ENCODE peak calls at places on chromosomes 16 and 17, in eight cellular contexts. One of them, this sample, is unnamed.

GRCh38 chr16:31427441-31428276 is 501 bp downstream of the COX6A2 start:
- DNase-seq in HL-60: no peak
- DNase-seq in K562: peak; percentile 85
- DNase-seq in Panc1: no peak
- DNase-seq in vagina: no peak
- DNase-seq in transverse colon: peak; percentile 45
- DNase-seq in GM12878: no peak
- DNase-seq in HCT116: no peak
- DNase-seq in this sample: no peak

GRCh38 chr17:76734080-76734840 is 2.9 kb downstream of the SRSF2 start:
- DNase-seq in HL-60: no peak
- DNase-seq in K562: no peak
- DNase-seq in Panc1: no peak
- DNase-seq in vagina: no peak
- DNase-seq in transverse colon: no peak
- DNase-seq in GM12878: no peak
- DNase-seq in HCT116: no peak
- DNase-seq in this sample: no peak

GRCh38 chr17:12955521-12955920 is 62.3 kb downstream of the ELAC2 start:
- DNase-seq in HL-60: no peak
- DNase-seq in K562: no peak
- DNase-seq in Panc1: no peak
- DNase-seq in vagina: no peak
- DNase-seq in transverse colon: no peak
- DNase-seq in GM12878: no peak
- DNase-seq in HCT116: no peak
- DNase-seq in this sample: no peak

GRCh38 chr16:12416136-12416787 is 387.4 kb downstream of the CPPED1 start:
- DNase-seq in HL-60: no peak
- DNase-seq in K562: peak; percentile 28
- DNase-seq in Panc1: no peak
- DNase-seq in vagina: no peak
- DNase-seq in transverse colon: no peak
- DNase-seq in GM12878: no peak
- DNase-seq in HCT116: no peak
- DNase-seq in this sample: no peak

GRCh38 chr16:89315791-89316581 is 98.5 kb downstream of the ZNF778 start:
- DNase-seq in HL-60: peak; percentile 35
- DNase-seq in K562: peak; percentile 33
- DNase-seq in Panc1: peak; percentile 83
- DNase-seq in vagina: no peak
- DNase-seq in transverse colon: peak; percentile 41
- DNase-seq in GM12878: peak; percentile 44
- DNase-seq in HCT116: no peak
- DNase-seq in this sample: peak; percentile 59

GRCh38 chr16:4767872-4768548 is 1.0 kb upstream of the ZNF500 start:
- DNase-seq in HL-60: no peak
- DNase-seq in K562: no peak
- DNase-seq in Panc1: no peak
- DNase-seq in vagina: no peak
- DNase-seq in transverse colon: peak; percentile 40
- DNase-seq in GM12878: peak; percentile 20
- DNase-seq in HCT116: peak; percentile 8
- DNase-seq in this sample: no peak

GRCh38 chr17:50206604-50207293 is 5.3 kb upstream of the COL1A1 start:
- DNase-seq in HL-60: no peak
- DNase-seq in K562: peak; percentile 61
- DNase-seq in Panc1: no peak
- DNase-seq in vagina: no peak
- DNase-seq in transverse colon: peak; percentile 35
- DNase-seq in GM12878: no peak
- DNase-seq in HCT116: no peak
- DNase-seq in this sample: peak; percentile 23

GRCh38 chr16:81319221-81319912 is 4.6 kb downstream of the GAN start:
- DNase-seq in HL-60: no peak
- DNase-seq in K562: peak; percentile 51
- DNase-seq in Panc1: no peak
- DNase-seq in vagina: no peak
- DNase-seq in transverse colon: no peak
- DNase-seq in GM12878: no peak
- DNase-seq in HCT116: no peak
- DNase-seq in this sample: no peak

GRCh38 chr16:69187387-69187890 is 475 bp downstream of the SNTB2 start:
- DNase-seq in HL-60: no peak
- DNase-seq in K562: peak; percentile 49
- DNase-seq in Panc1: no peak
- DNase-seq in vagina: no peak
- DNase-seq in transverse colon: peak; percentile 62
- DNase-seq in GM12878: no peak
- DNase-seq in HCT116: no peak
- DNase-seq in this sample: peak; percentile 45

GRCh38 chr17:40883031-40883430 is 2.0 kb downstream of the KRT20 start:
- DNase-seq in HL-60: no peak
- DNase-seq in K562: no peak
- DNase-seq in Panc1: no peak
- DNase-seq in vagina: no peak
- DNase-seq in transverse colon: no peak
- DNase-seq in GM12878: no peak
- DNase-seq in HCT116: no peak
- DNase-seq in this sample: no peak

GRCh38 chr17:41967141-41967920 is 736 bp downstream of the CNP start:
- DNase-seq in HL-60: no peak
- DNase-seq in K562: peak; percentile 46
- DNase-seq in Panc1: no peak
- DNase-seq in vagina: no peak
- DNase-seq in transverse colon: peak; percentile 33
- DNase-seq in GM12878: no peak
- DNase-seq in HCT116: peak; percentile 4
- DNase-seq in this sample: peak; percentile 50

GRCh38 chr16:47777191-47777590 is 316.1 kb downstream of the PHKB start:
- DNase-seq in HL-60: no peak
- DNase-seq in K562: no peak
- DNase-seq in Panc1: no peak
- DNase-seq in vagina: no peak
- DNase-seq in transverse colon: no peak
- DNase-seq in GM12878: no peak
- DNase-seq in HCT116: no peak
- DNase-seq in this sample: no peak

GRCh38 chr16:17827313-17827712 is 356.6 kb upstream of the XYLT1 start:
- DNase-seq in HL-60: no peak
- DNase-seq in K562: no peak
- DNase-seq in Panc1: no peak
- DNase-seq in vagina: no peak
- DNase-seq in transverse colon: no peak
- DNase-seq in GM12878: no peak
- DNase-seq in HCT116: no peak
- DNase-seq in this sample: no peak

GRCh38 chr16:49337814-49338350 is 35.7 kb upstream of the C16orf78 start:
- DNase-seq in HL-60: no peak
- DNase-seq in K562: no peak
- DNase-seq in Panc1: no peak
- DNase-seq in vagina: peak; percentile 67
- DNase-seq in transverse colon: no peak
- DNase-seq in GM12878: no peak
- DNase-seq in HCT116: no peak
- DNase-seq in this sample: no peak

GRCh38 chr16:67657751-67658518 is 2.1 kb downstream of the ACD start:
- DNase-seq in HL-60: no peak
- DNase-seq in K562: no peak
- DNase-seq in Panc1: no peak
- DNase-seq in vagina: no peak
- DNase-seq in transverse colon: no peak
- DNase-seq in GM12878: no peak
- DNase-seq in HCT116: no peak
- DNase-seq in this sample: no peak
- TF ChIP-seq POLR2AphosphoS5 in HL-60: no peak
- TF ChIP-seq POLR2AphosphoS5 in K562: no peak
- TF ChIP-seq POLR2AphosphoS5 in Panc1: no peak
- TF ChIP-seq POLR2AphosphoS5 in vagina: no peak
- TF ChIP-seq POLR2AphosphoS5 in transverse colon: no peak
- TF ChIP-seq POLR2AphosphoS5 in GM12878: peak; percentile 33
- TF ChIP-seq POLR2AphosphoS5 in HCT116: no peak
- TF ChIP-seq POLR2AphosphoS5 in this sample: no peak

DNA sequence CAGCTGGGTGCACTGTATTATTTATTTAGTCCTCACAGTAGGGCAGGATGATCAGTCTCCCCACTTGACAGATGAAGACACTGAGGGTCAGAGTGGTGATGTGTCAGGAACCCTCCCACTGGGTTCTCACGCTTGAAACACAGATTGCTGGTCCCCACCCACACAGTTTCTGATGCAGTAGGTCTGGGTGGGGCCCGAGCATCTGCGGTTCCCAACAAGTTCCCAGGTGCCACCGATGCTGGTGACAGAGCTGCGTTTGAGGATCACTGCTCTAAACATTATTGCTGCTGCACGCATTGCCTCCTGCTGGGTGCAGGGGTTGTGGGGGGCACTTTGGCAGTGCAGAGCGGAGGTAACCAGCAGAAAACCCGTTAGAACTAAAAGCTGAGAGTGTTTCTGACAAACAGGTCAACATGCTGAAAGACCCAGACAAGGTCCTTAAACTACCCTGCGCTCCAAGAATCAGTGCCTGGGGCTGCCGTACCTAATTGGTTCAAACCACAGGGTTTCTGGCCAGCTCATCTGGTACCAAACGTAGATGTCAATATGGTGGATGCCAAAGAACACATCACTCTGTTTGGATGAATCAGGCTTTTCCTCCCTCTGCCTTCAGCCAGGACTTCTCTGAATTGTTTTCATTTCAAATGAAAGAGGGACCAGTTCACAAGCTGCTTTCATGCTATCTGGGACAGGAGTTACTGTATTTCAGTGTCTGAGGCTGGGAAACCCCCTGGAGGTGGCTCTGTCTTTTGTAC is 76.0 kb downstream of the ABCC1 start:
- DNase-seq in HL-60: no peak
- DNase-seq in K562: no peak
- DNase-seq in Panc1: no peak
- DNase-seq in vagina: no peak
- DNase-seq in transverse colon: no peak
- DNase-seq in GM12878: no peak
- DNase-seq in HCT116: no peak
- DNase-seq in this sample: peak; percentile 47
- TF ChIP-seq POLR2AphosphoS5 in HL-60: no peak
- TF ChIP-seq POLR2AphosphoS5 in K562: no peak
- TF ChIP-seq POLR2AphosphoS5 in Panc1: peak; percentile 69
- TF ChIP-seq POLR2AphosphoS5 in vagina: no peak
- TF ChIP-seq POLR2AphosphoS5 in transverse colon: no peak
- TF ChIP-seq POLR2AphosphoS5 in GM12878: peak; percentile 54
- TF ChIP-seq POLR2AphosphoS5 in HCT116: no peak
- TF ChIP-seq POLR2AphosphoS5 in this sample: no peak

GRCh38 chr17:56833023-56833811 is 503 bp downstream of the C17orf67 start:
- DNase-seq in HL-60: peak; percentile 75
- DNase-seq in K562: peak; percentile 67
- DNase-seq in Panc1: no peak
- DNase-seq in vagina: no peak
- DNase-seq in transverse colon: peak; percentile 75
- DNase-seq in GM12878: peak; percentile 20
- DNase-seq in HCT116: peak; percentile 51
- DNase-seq in this sample: peak; percentile 43
- TF ChIP-seq POLR2AphosphoS5 in HL-60: peak; percentile 46
- TF ChIP-seq POLR2AphosphoS5 in K562: no peak
- TF ChIP-seq POLR2AphosphoS5 in Panc1: peak; percentile 2
- TF ChIP-seq POLR2AphosphoS5 in vagina: no peak
- TF ChIP-seq POLR2AphosphoS5 in transverse colon: peak; percentile 52
- TF ChIP-seq POLR2AphosphoS5 in GM12878: peak; percentile 41
- TF ChIP-seq POLR2AphosphoS5 in HCT116: peak; percentile 46
- TF ChIP-seq POLR2AphosphoS5 in this sample: peak; percentile 40

DNA sequence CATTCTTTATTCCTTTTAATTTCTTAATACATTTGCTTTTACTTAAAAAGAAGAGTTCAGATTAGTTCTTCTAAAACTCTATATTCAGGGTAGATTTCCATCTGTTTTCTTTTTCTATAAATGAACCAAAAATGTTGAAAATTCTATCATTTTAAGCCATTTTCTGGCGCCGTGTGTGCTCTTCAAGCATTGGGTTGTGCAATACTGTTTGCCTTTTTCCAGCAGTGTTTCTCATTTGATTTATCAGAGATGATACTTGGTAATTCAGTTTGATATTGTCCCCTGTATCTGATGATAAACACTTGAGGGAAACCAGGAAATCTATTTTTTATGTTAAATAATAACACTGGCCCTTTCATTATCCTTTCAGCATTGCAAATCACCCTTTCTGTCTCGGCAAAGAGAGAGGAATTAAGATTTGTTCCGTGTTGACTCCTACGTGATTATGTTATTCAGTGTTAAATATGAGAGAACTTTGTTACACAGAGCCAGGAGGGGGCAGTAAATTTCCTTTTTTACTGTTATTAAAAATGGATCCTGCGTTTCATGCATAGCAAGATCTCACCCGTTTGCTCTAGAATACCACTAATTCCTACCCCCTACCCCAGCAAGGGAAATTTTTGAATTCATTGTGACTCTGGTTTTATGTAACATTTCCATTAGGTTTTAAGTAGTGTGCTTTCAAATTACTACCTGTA is 606.9 kb upstream of the RBFOX1 start:
- DNase-seq in HL-60: no peak
- DNase-seq in K562: peak; percentile 8
- DNase-seq in Panc1: no peak
- DNase-seq in vagina: no peak
- DNase-seq in transverse colon: no peak
- DNase-seq in GM12878: no peak
- DNase-seq in HCT116: no peak
- DNase-seq in this sample: no peak
- TF ChIP-seq POLR2AphosphoS5 in HL-60: no peak
- TF ChIP-seq POLR2AphosphoS5 in K562: no peak
- TF ChIP-seq POLR2AphosphoS5 in Panc1: no peak
- TF ChIP-seq POLR2AphosphoS5 in vagina: no peak
- TF ChIP-seq POLR2AphosphoS5 in transverse colon: no peak
- TF ChIP-seq POLR2AphosphoS5 in GM12878: no peak
- TF ChIP-seq POLR2AphosphoS5 in HCT116: no peak
- TF ChIP-seq POLR2AphosphoS5 in this sample: no peak